ENCODE peak calls at places on chromosomes 6 and 20, in ten cellular contexts. U is dermis blood vessel endothelial cell; J is epithelial cell of prostate; T is hypothalamus; K is anterior cingulate cortex; D is neuronal stem cell; O is activated CD4-positive, alpha-beta T cell treated with anti-CD3 and anti-CD28 coated beads, Interleukin-2, amount 50 U/mL, for 24 hours; P is lung microvascular endothelial cell; M is NCI-H774; A is AG20443. L is an unnamed sample.

GRCh38 chr6:89433637-89434499 is 916 bp downstream of the ANKRD6 start:
- DNase-seq in U (no peak), J (no peak), T (no peak), K (no peak), D (no peak), O (peak; percentile 13), P (no peak), M (peak; percentile 63), A (no peak), L (no peak)

GRCh38 chr6:138161434-138162103 is at the start of gene ARFGEF3:
- DNase-seq in U (peak; percentile 52), J (no peak), T (peak; percentile 43), K (peak; percentile 72), D (peak; percentile 67), O (peak; percentile 37), P (peak; percentile 54), M (peak; percentile 77), A (peak; percentile 83), L (no peak)

GRCh38 chr6:137171824-137172733 is 1.4 kb downstream of the IL22RA2 start:
- DNase-seq in U (no peak), J (no peak), T (no peak), K (no peak), D (no peak), O (no peak), P (no peak), M (no peak), A (no peak), L (no peak)

GRCh38 chr6:148516116-148517016 is 173.7 kb downstream of the SASH1 start:
- DNase-seq in U (no peak), J (no peak), T (no peak), K (no peak), D (no peak), O (no peak), P (no peak), M (no peak), A (no peak), L (no peak)

GRCh38 chr6:9563996-9564395 is 850.9 kb downstream of the TFAP2A start:
- DNase-seq in U (no peak), J (no peak), T (no peak), K (no peak), D (no peak), O (no peak), P (no peak), M (no peak), A (peak; percentile 15), L (no peak)

GRCh38 chr6:160356074-160356754 is 8.0 kb downstream of the SLC22A3 start:
- DNase-seq in U (no peak), J (no peak), T (no peak), K (no peak), D (no peak), O (no peak), P (no peak), M (peak; percentile 14), A (no peak), L (no peak)

GRCh38 chr6:4565301-4566250 is 210.6 kb upstream of the CDYL start:
- DNase-seq in U (no peak), J (no peak), T (no peak), K (no peak), D (no peak), O (no peak), P (no peak), M (no peak), A (no peak), L (no peak)

GRCh38 chr20:59718681-59719080 is 114.3 kb downstream of the PHACTR3 start:
- DNase-seq in U (no peak), J (no peak), T (no peak), K (no peak), D (no peak), O (no peak), P (no peak), M (no peak), A (no peak), L (no peak)

GRCh38 chr6:78598966-78599365 is 268.4 kb upstream of the IRAK1BP1 start:
- DNase-seq in U (peak; percentile 100), J (peak; percentile 84), T (no peak), K (no peak), D (no peak), O (no peak), P (peak; percentile 99), M (no peak), A (peak; percentile 62), L (peak; percentile 97)

GRCh38 chr6:146433881-146434741 is 109.5 kb upstream of the RAB32 start:
- DNase-seq in U (peak; percentile 23), J (no peak), T (no peak), K (no peak), D (no peak), O (no peak), P (peak; percentile 11), M (no peak), A (peak; percentile 46), L (no peak)

GRCh38 chr6:138025528-138025941 is 81.7 kb downstream of the PERP start:
- DNase-seq in U (no peak), J (no peak), T (no peak), K (no peak), D (no peak), O (no peak), P (no peak), M (no peak), A (no peak), L (no peak)

GRCh38 chr20:17616480-17617211 is 46.8 kb downstream of the DSTN start:
- DNase-seq in U (no peak), J (no peak), T (no peak), K (no peak), D (no peak), O (no peak), P (no peak), M (no peak), A (no peak), L (no peak)

GRCh38 chr6:158766621-158767435 is 52.3 kb downstream of the EZR start:
- DNase-seq in U (no peak), J (no peak), T (peak; percentile 50), K (no peak), D (no peak), O (no peak), P (no peak), M (no peak), A (no peak), L (no peak)

GRCh38 chr6:41278699-41279405 is 7.6 kb downstream of the TREM1 start:
- DNase-seq in U (peak; percentile 77), J (no peak), T (no peak), K (no peak), D (peak; percentile 30), O (peak; percentile 17), P (peak; percentile 67), M (peak; percentile 68), A (no peak), L (no peak)

GRCh38 chr20:58078741-58079522 is 149.5 kb downstream of the ANKRD60 start:
- DNase-seq in U (peak; percentile 76), J (no peak), T (no peak), K (no peak), D (no peak), O (no peak), P (peak; percentile 79), M (no peak), A (peak; percentile 61), L (no peak)

L was measured in keratinocyte.